ENCODE peak calls at places on chromosomes 6 and 20, in six cellular contexts. One of them, this sample, is unnamed.

GRCh38 chr20:34069341-34070078 is 42.5 kb downstream of the EIF2S2 start:
- DNase-seq in GM10248: peak
- DNase-seq in HFFc6: peak
- DNase-seq in fibroblast of villous mesenchyme: peak
- DNase-seq in suprapubic skin: peak
- DNase-seq in H1: peak
- DNase-seq in this sample: peak

GRCh38 chr6:89596056-89596455 is 42.5 kb downstream of the LYRM2 start:
- DNase-seq in GM10248: peak
- DNase-seq in HFFc6: no peak
- DNase-seq in fibroblast of villous mesenchyme: no peak
- DNase-seq in suprapubic skin: no peak
- DNase-seq in H1: no peak
- DNase-seq in this sample: peak

GRCh38 chr6:82362144-82362543 is 1.5 kb upstream of the TPBG start:
- DNase-seq in GM10248: no peak
- DNase-seq in HFFc6: no peak
- DNase-seq in fibroblast of villous mesenchyme: no peak
- DNase-seq in suprapubic skin: no peak
- DNase-seq in H1: no peak
- DNase-seq in this sample: no peak

GRCh38 chr6:80003841-80004198 is 629 bp upstream of the TTK start:
- DNase-seq in GM10248: peak
- DNase-seq in HFFc6: peak
- DNase-seq in fibroblast of villous mesenchyme: no peak
- DNase-seq in suprapubic skin: no peak
- DNase-seq in H1: no peak
- DNase-seq in this sample: peak

GRCh38 chr6:108222504-108222903 is 38.3 kb downstream of the SNX3 start:
- DNase-seq in GM10248: no peak
- DNase-seq in HFFc6: no peak
- DNase-seq in fibroblast of villous mesenchyme: no peak
- DNase-seq in suprapubic skin: no peak
- DNase-seq in H1: no peak
- DNase-seq in this sample: no peak

GRCh38 chr6:16238658-16239089 is 287 bp downstream of the GMPR start:
- DNase-seq in GM10248: no peak
- DNase-seq in HFFc6: no peak
- DNase-seq in fibroblast of villous mesenchyme: no peak
- DNase-seq in suprapubic skin: peak
- DNase-seq in H1: no peak
- DNase-seq in this sample: no peak

GRCh38 chr20:10291564-10292240 is 73.1 kb downstream of the SNAP25 start:
- DNase-seq in GM10248: no peak
- DNase-seq in HFFc6: no peak
- DNase-seq in fibroblast of villous mesenchyme: no peak
- DNase-seq in suprapubic skin: no peak
- DNase-seq in H1: no peak
- DNase-seq in this sample: no peak

GRCh38 chr6:35302604-35303218 is 5.1 kb downstream of the DEF6 start:
- DNase-seq in GM10248: peak
- DNase-seq in HFFc6: no peak
- DNase-seq in fibroblast of villous mesenchyme: peak
- DNase-seq in suprapubic skin: peak
- DNase-seq in H1: no peak
- DNase-seq in this sample: peak

GRCh38 chr20:19849341-19850189 is 91.5 kb downstream of the RIN2 start:
- DNase-seq in GM10248: no peak
- DNase-seq in HFFc6: peak
- DNase-seq in fibroblast of villous mesenchyme: peak
- DNase-seq in suprapubic skin: no peak
- DNase-seq in H1: no peak
- DNase-seq in this sample: no peak

GRCh38 chr6:117629119-117629518 is 26.8 kb upstream of the GOPC start:
- DNase-seq in GM10248: no peak
- DNase-seq in HFFc6: no peak
- DNase-seq in fibroblast of villous mesenchyme: no peak
- DNase-seq in suprapubic skin: no peak
- DNase-seq in H1: no peak
- DNase-seq in this sample: no peak

GRCh38 chr20:61493798-61494305 is 241.8 kb downstream of the CDH4 start:
- DNase-seq in GM10248: no peak
- DNase-seq in HFFc6: no peak
- DNase-seq in fibroblast of villous mesenchyme: no peak
- DNase-seq in suprapubic skin: no peak
- DNase-seq in H1: no peak
- DNase-seq in this sample: no peak

GRCh38 chr6:130831598-130831997 is 4.4 kb downstream of the SMLR1 start:
- DNase-seq in GM10248: no peak
- DNase-seq in HFFc6: no peak
- DNase-seq in fibroblast of villous mesenchyme: no peak
- DNase-seq in suprapubic skin: no peak
- DNase-seq in H1: no peak
- DNase-seq in this sample: no peak

GRCh38 chr20:41508335-41508734 is 109.8 kb downstream of the CHD6 start:
- DNase-seq in GM10248: no peak
- DNase-seq in HFFc6: no peak
- DNase-seq in fibroblast of villous mesenchyme: no peak
- DNase-seq in suprapubic skin: no peak
- DNase-seq in H1: no peak
- DNase-seq in this sample: no peak

GRCh38 chr20:32528291-32528891 is 56.7 kb downstream of the NOL4L start:
- DNase-seq in GM10248: no peak
- DNase-seq in HFFc6: no peak
- DNase-seq in fibroblast of villous mesenchyme: no peak
- DNase-seq in suprapubic skin: no peak
- DNase-seq in H1: no peak
- DNase-seq in this sample: no peak

GRCh38 chr20:19909696-19910095 is 107.5 kb upstream of the NAA20 start:
- DNase-seq in GM10248: no peak
- DNase-seq in HFFc6: no peak
- DNase-seq in fibroblast of villous mesenchyme: no peak
- DNase-seq in suprapubic skin: peak
- DNase-seq in H1: no peak
- DNase-seq in this sample: no peak

GRCh38 chr6:116948535-116949304 is 71.7 kb downstream of the RFX6 start:
- DNase-seq in GM10248: no peak
- DNase-seq in HFFc6: no peak
- DNase-seq in fibroblast of villous mesenchyme: no peak
- DNase-seq in suprapubic skin: no peak
- DNase-seq in H1: no peak
- DNase-seq in this sample: no peak

GRCh38 chr20:38842558-38842981 is 37.1 kb downstream of the PPP1R16B start:
- DNase-seq in GM10248: peak
- DNase-seq in HFFc6: no peak
- DNase-seq in fibroblast of villous mesenchyme: no peak
- DNase-seq in suprapubic skin: no peak
- DNase-seq in H1: no peak
- DNase-seq in this sample: peak

GRCh38 chr6:92892626-92893025 is 526.7 kb downstream of the EPHA7 start:
- DNase-seq in GM10248: no peak
- DNase-seq in HFFc6: no peak
- DNase-seq in fibroblast of villous mesenchyme: no peak
- DNase-seq in suprapubic skin: no peak
- DNase-seq in H1: no peak
- DNase-seq in this sample: no peak

GRCh38 chr6:112384511-112384910 is 37.4 kb downstream of the RFPL4B start:
- DNase-seq in GM10248: no peak
- DNase-seq in HFFc6: no peak
- DNase-seq in fibroblast of villous mesenchyme: no peak
- DNase-seq in suprapubic skin: no peak
- DNase-seq in H1: no peak
- DNase-seq in this sample: no peak

GRCh38 chr6:142913511-142914047 is 31.4 kb downstream of the HIVEP2 start:
- DNase-seq in GM10248: peak
- DNase-seq in HFFc6: no peak
- DNase-seq in fibroblast of villous mesenchyme: no peak
- DNase-seq in suprapubic skin: no peak
- DNase-seq in H1: no peak
- DNase-seq in this sample: peak

GRCh38 chr6:29631860-29632731 is 887 bp downstream of the GABBR1 start:
- DNase-seq in GM10248: peak
- DNase-seq in HFFc6: peak
- DNase-seq in fibroblast of villous mesenchyme: peak
- DNase-seq in suprapubic skin: peak
- DNase-seq in H1: no peak
- DNase-seq in this sample: peak

GRCh38 chr20:43658068-43658722 is 8.7 kb upstream of the MYBL2 start:
- DNase-seq in GM10248: no peak
- DNase-seq in HFFc6: peak
- DNase-seq in fibroblast of villous mesenchyme: no peak
- DNase-seq in suprapubic skin: no peak
- DNase-seq in H1: no peak
- DNase-seq in this sample: no peak

GRCh38 chr6:108608453-108609275 is 47.9 kb downstream of the FOXO3 start:
- DNase-seq in GM10248: no peak
- DNase-seq in HFFc6: peak
- DNase-seq in fibroblast of villous mesenchyme: peak
- DNase-seq in suprapubic skin: no peak
- DNase-seq in H1: no peak
- DNase-seq in this sample: no peak

GRCh38 chr6:85675030-85675819 is 32.5 kb upstream of the SYNCRIP start:
- DNase-seq in GM10248: no peak
- DNase-seq in HFFc6: peak
- DNase-seq in fibroblast of villous mesenchyme: peak
- DNase-seq in suprapubic skin: no peak
- DNase-seq in H1: no peak
- DNase-seq in this sample: no peak

GRCh38 chr6:47116616-47117015 is 74.5 kb upstream of the ADGRF1 start:
- DNase-seq in GM10248: no peak
- DNase-seq in HFFc6: no peak
- DNase-seq in fibroblast of villous mesenchyme: no peak
- DNase-seq in suprapubic skin: no peak
- DNase-seq in H1: no peak
- DNase-seq in this sample: no peak

GRCh38 chr6:53410508-53411258 is 61.9 kb upstream of the ELOVL5 start:
- DNase-seq in GM10248: peak
- DNase-seq in HFFc6: peak
- DNase-seq in fibroblast of villous mesenchyme: peak
- DNase-seq in suprapubic skin: no peak
- DNase-seq in H1: no peak
- DNase-seq in this sample: peak

DNA sequence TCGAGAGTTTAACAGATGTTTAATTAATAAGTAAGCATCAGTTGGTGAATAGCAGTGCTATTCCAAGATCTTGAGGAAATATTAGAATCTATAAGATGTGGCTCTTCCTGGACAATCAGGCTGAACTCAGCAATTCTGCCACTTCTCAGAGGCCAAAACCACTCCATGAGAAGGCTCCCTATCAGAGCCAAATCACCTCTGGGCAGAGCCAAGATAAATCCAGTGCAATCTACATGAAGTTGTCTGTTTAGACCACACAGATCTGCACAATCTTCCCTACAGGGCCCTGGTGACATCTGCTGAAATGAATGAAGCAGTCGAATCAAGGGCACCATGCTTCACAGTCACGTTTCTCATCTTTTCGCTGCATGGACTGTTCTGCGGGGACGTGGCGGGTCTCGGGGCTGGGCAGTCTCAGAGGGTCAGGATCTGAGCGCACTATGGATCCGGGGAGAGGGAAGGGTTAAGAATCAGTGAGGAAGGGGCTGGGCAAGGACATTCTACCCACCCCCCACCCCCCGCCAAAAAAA is 60.1 kb upstream of the CD93 start:
- DNase-seq in GM10248: no peak
- DNase-seq in HFFc6: no peak
- DNase-seq in fibroblast of villous mesenchyme: no peak
- DNase-seq in suprapubic skin: no peak
- DNase-seq in H1: no peak
- DNase-seq in this sample: no peak
- TF ChIP-seq CTCF in GM10248: no peak
- TF ChIP-seq CTCF in HFFc6: no peak
- TF ChIP-seq CTCF in fibroblast of villous mesenchyme: no peak
- TF ChIP-seq CTCF in suprapubic skin: no peak
- TF ChIP-seq CTCF in H1: no peak
- TF ChIP-seq CTCF in this sample: no peak

GRCh38 chr20:55057779-55058415 is 582.5 kb downstream of the DOK5 start:
- DNase-seq in GM10248: no peak
- DNase-seq in HFFc6: no peak
- DNase-seq in fibroblast of villous mesenchyme: no peak
- DNase-seq in suprapubic skin: no peak
- DNase-seq in H1: no peak
- DNase-seq in this sample: no peak
- TF ChIP-seq CTCF in GM10248: no peak
- TF ChIP-seq CTCF in HFFc6: peak
- TF ChIP-seq CTCF in fibroblast of villous mesenchyme: no peak
- TF ChIP-seq CTCF in suprapubic skin: no peak
- TF ChIP-seq CTCF in H1: peak
- TF ChIP-seq CTCF in this sample: no peak

GRCh38 chr6:161618816-161619454 is 345.1 kb upstream of the AGPAT4 start:
- DNase-seq in GM10248: no peak
- DNase-seq in HFFc6: no peak
- DNase-seq in fibroblast of villous mesenchyme: peak
- DNase-seq in suprapubic skin: no peak
- DNase-seq in H1: peak
- DNase-seq in this sample: no peak
- TF ChIP-seq CTCF in GM10248: no peak
- TF ChIP-seq CTCF in HFFc6: peak
- TF ChIP-seq CTCF in fibroblast of villous mesenchyme: peak
- TF ChIP-seq CTCF in suprapubic skin: no peak
- TF ChIP-seq CTCF in H1: peak
- TF ChIP-seq CTCF in this sample: no peak

GRCh38 chr6:30717129-30717844 is at the start of gene MDC1:
- DNase-seq in GM10248: peak
- DNase-seq in HFFc6: peak
- DNase-seq in fibroblast of villous mesenchyme: peak
- DNase-seq in suprapubic skin: peak
- DNase-seq in H1: peak
- DNase-seq in this sample: peak
- TF ChIP-seq CTCF in GM10248: no peak
- TF ChIP-seq CTCF in HFFc6: peak
- TF ChIP-seq CTCF in fibroblast of villous mesenchyme: peak
- TF ChIP-seq CTCF in suprapubic skin: peak
- TF ChIP-seq CTCF in H1: no peak
- TF ChIP-seq CTCF in this sample: no peak

GRCh38 chr6:3569817-3570216 is 113.0 kb upstream of the SLC22A23 start:
- DNase-seq in GM10248: no peak
- DNase-seq in HFFc6: no peak
- DNase-seq in fibroblast of villous mesenchyme: no peak
- DNase-seq in suprapubic skin: no peak
- DNase-seq in H1: no peak
- DNase-seq in this sample: no peak

GRCh38 chr6:3566812-3567211 is 110.0 kb upstream of the SLC22A23 start:
- DNase-seq in GM10248: no peak
- DNase-seq in HFFc6: peak
- DNase-seq in fibroblast of villous mesenchyme: peak
- DNase-seq in suprapubic skin: no peak
- DNase-seq in H1: no peak
- DNase-seq in this sample: no peak

GRCh38 chr6:3568396-3569082 is 111.7 kb upstream of the SLC22A23 start:
- DNase-seq in GM10248: no peak
- DNase-seq in HFFc6: no peak
- DNase-seq in fibroblast of villous mesenchyme: peak
- DNase-seq in suprapubic skin: no peak
- DNase-seq in H1: no peak
- DNase-seq in this sample: no peak

GRCh38 chr6:3561745-3562144 is 104.9 kb upstream of the SLC22A23 start:
- DNase-seq in GM10248: no peak
- DNase-seq in HFFc6: no peak
- DNase-seq in fibroblast of villous mesenchyme: peak
- DNase-seq in suprapubic skin: no peak
- DNase-seq in H1: no peak
- DNase-seq in this sample: no peak

GRCh38 chr6:3565291-3565690 is 108.4 kb upstream of the SLC22A23 start:
- DNase-seq in GM10248: no peak
- DNase-seq in HFFc6: no peak
- DNase-seq in fibroblast of villous mesenchyme: no peak
- DNase-seq in suprapubic skin: no peak
- DNase-seq in H1: no peak
- DNase-seq in this sample: no peak
- TF ChIP-seq CTCF in GM10248: no peak
- TF ChIP-seq CTCF in HFFc6: no peak
- TF ChIP-seq CTCF in fibroblast of villous mesenchyme: no peak
- TF ChIP-seq CTCF in suprapubic skin: no peak
- TF ChIP-seq CTCF in H1: no peak
- TF ChIP-seq CTCF in this sample: no peak